ENCODE peak calls at places on chromosomes 1 and 21, in five cellular contexts. A, Y, J, K and X are unnamed samples.
A peak's percentile ranks its signal among the peaks of the same experiment; 100 is the strongest.

GRCh38 chr1:80365634-80366033 is 1359.1 kb upstream of the ADGRL4 start:
- DNase-seq in A (no peak), K (no peak), Y (no peak), J (no peak), X (no peak)

GRCh38 chr1:171245458-171246064 is 2.7 kb upstream of the FMO1 start:
- DNase-seq in A (peak; percentile 69), Y (peak; percentile 34), J (peak; percentile 42), K (peak; percentile 74), X (no peak)

GRCh38 chr1:183164350-183164749 is 21.7 kb upstream of the LAMC2 start:
- DNase-seq in A (peak; percentile 70), K (peak; percentile 56), Y (peak; percentile 44), J (no peak), X (no peak)

GRCh38 chr1:36612881-36613280 is 130.2 kb upstream of the CSF3R start:
- DNase-seq in J (peak; percentile 26), K (no peak), A (no peak), Y (no peak), X (no peak)

GRCh38 chr1:71350805-71351204 is 270.0 kb upstream of the ZRANB2 start:
- DNase-seq in A (peak; percentile 33), K (peak; percentile 29), Y (no peak), J (no peak), X (no peak)

GRCh38 chr1:205360891-205361290 is 4.2 kb upstream of the KLHDC8A start:
- DNase-seq in A (no peak), J (no peak), Y (no peak), K (no peak), X (no peak)

GRCh38 chr1:119327436-119328155 is 41.0 kb upstream of the HAO2 start:
- DNase-seq in Y (peak; percentile 50), K (peak; percentile 76), A (peak; percentile 16), J (peak; percentile 68), X (peak; percentile 15)

GRCh38 chr1:25926731-25927496 is 20.7 kb upstream of the STMN1 start:
- DNase-seq in J (no peak), K (no peak), A (no peak), Y (no peak), X (no peak)

GRCh38 chr1:207049974-207050391 is 1.0 kb downstream of the YOD1 start:
- DNase-seq in A (peak; percentile 66), Y (peak; percentile 73), K (peak; percentile 74), J (no peak), X (no peak)

GRCh38 chr1:231684333-231685244 is 58.0 kb downstream of the DISC1 start:
- DNase-seq in K (no peak), A (no peak), J (no peak), Y (peak; percentile 37), X (no peak)

GRCh38 chr21:45557611-45558043 is 15.4 kb upstream of the SLC19A1 start:
- DNase-seq in J (no peak), A (no peak), Y (no peak), K (no peak), X (no peak)

GRCh38 chr1:54442185-54442584 is 36.0 kb upstream of the SSBP3 start:
- DNase-seq in K (no peak), J (no peak), Y (no peak), A (no peak), X (no peak)

GRCh38 chr21:20459838-20460237 is 538.4 kb upstream of the NCAM2 start:
- DNase-seq in J (no peak), Y (no peak), A (no peak), K (no peak), X (no peak)

GRCh38 chr1:115545791-115546733 is 95.7 kb upstream of the VANGL1 start:
- DNase-seq in K (peak; percentile 92), A (peak; percentile 92), Y (peak; percentile 56), J (peak; percentile 47), X (peak; percentile 14)

GRCh38 chr1:30648408-30649000 is 74.9 kb downstream of the MATN1 start:
- DNase-seq in A (no peak), K (no peak), Y (no peak), J (no peak), X (no peak)

GRCh38 chr1:70674981-70675685 is 264.1 kb downstream of the CTH start:
- DNase-seq in K (no peak), A (no peak), J (no peak), Y (no peak), X (no peak)

GRCh38 chr21:42553435-42553834 is 39.8 kb downstream of the SLC37A1 start:
- DNase-seq in K (no peak), Y (no peak), J (no peak), A (peak; percentile 13), X (no peak)

GRCh38 chr21:28754862-28755261 is 237.8 kb downstream of the LTN1 start:
- DNase-seq in J (no peak), A (no peak), Y (no peak), K (no peak), X (no peak)

GRCh38 chr21:43667191-43667904 is 8.0 kb downstream of the RRP1B start:
- DNase-seq in J (no peak), A (peak; percentile 78), Y (no peak), K (peak; percentile 54), X (no peak)

GRCh38 chr1:176837708-176838107 is 326.8 kb downstream of the ASTN1 start:
- DNase-seq in Y (no peak), J (no peak), A (no peak), K (no peak), X (no peak)

GRCh38 chr1:151399890-151400235 is 490 bp downstream of the PSMB4 start:
- DNase-seq in J (peak; percentile 33), Y (no peak), K (peak; percentile 53), A (peak; percentile 29), X (no peak)

GRCh38 chr1:207277241-207277640 is 44.2 kb upstream of the CD55 start:
- DNase-seq in Y (peak; percentile 71), J (no peak), K (no peak), A (no peak), X (no peak)

GRCh38 chr21:33875026-33875695 is 40.4 kb downstream of the ATP5PO start:
- DNase-seq in J (no peak), K (no peak), Y (no peak), A (no peak), X (no peak)

GRCh38 chr1:190754769-190755168 is 277.1 kb upstream of the BRINP3 start:
- DNase-seq in K (peak; percentile 72), Y (peak; percentile 61), A (peak; percentile 47), J (no peak), X (no peak)

GRCh38 chr1:209367031-209367813 is 216.3 kb upstream of the CAMK1G start:
- DNase-seq in K (peak; percentile 59), Y (no peak), J (no peak), A (peak; percentile 62), X (no peak)

GRCh38 chr1:84442256-84442655 is 36.8 kb upstream of the RPF1 start:
- DNase-seq in A (peak; percentile 96), K (peak; percentile 90), J (no peak), Y (peak; percentile 89), X (no peak)

GRCh38 chr1:207848234-207848633 is 62.7 kb downstream of the CD34 start:
- DNase-seq in Y (peak; percentile 90), K (peak; percentile 88), A (peak; percentile 57), J (no peak), X (no peak)

GRCh38 chr1:60589046-60589748 is 493.2 kb upstream of the NFIA start:
- DNase-seq in Y (peak; percentile 60), J (no peak), K (peak; percentile 19), A (peak; percentile 53), X (no peak)

GRCh38 chr1:30171956-30172694 is 551.3 kb downstream of the MATN1 start:
- DNase-seq in J (no peak), K (no peak), Y (no peak), A (no peak), X (no peak)

GRCh38 chr1:16888806-16889178 is 7.0 kb upstream of the RNU1-2 start:
- DNase-seq in Y (peak; percentile 57), A (peak; percentile 21), K (peak; percentile 12), J (no peak), X (no peak)
- TF ChIP-seq CTCF in Y (no peak), A (no peak), K (no peak), J (no peak), X (no peak)

GRCh38 chr1:201881617-201882016 is 7.1 kb upstream of the SHISA4 start:
- DNase-seq in J (no peak), K (no peak), Y (no peak), A (no peak), X (no peak)

GRCh38 chr1:201877877-201878339 is 10.8 kb upstream of the SHISA4 start:
- DNase-seq in J (peak; percentile 33), A (peak; percentile 70), Y (peak; percentile 64), K (peak; percentile 80), X (no peak)

GRCh38 chr1:201874672-201875071 is 14.0 kb upstream of the SHISA4 start:
- DNase-seq in J (no peak), A (no peak), Y (no peak), K (no peak), X (no peak)

GRCh38 chr1:201880928-201881571 is 7.6 kb upstream of the SHISA4 start:
- DNase-seq in Y (no peak), K (no peak), A (no peak), J (no peak), X (no peak)

GRCh38 chr1:201876148-201876547 is 12.6 kb upstream of the SHISA4 start:
- DNase-seq in J (no peak), Y (peak; percentile 42), A (no peak), K (peak; percentile 64), X (no peak)
- TF ChIP-seq CTCF in J (no peak), Y (peak; percentile 48), A (peak; percentile 35), K (peak; percentile 53), X (peak; percentile 37)

GRCh38 chr1:8817413-8818324 is at the start of gene RERE:
- DNase-seq in J (peak; percentile 99), A (peak; percentile 88), K (peak; percentile 96), Y (peak; percentile 95), X (peak; percentile 94)
- TF ChIP-seq CTCF in J (no peak), A (peak; percentile 7), K (no peak), Y (no peak), X (no peak)

DNA sequence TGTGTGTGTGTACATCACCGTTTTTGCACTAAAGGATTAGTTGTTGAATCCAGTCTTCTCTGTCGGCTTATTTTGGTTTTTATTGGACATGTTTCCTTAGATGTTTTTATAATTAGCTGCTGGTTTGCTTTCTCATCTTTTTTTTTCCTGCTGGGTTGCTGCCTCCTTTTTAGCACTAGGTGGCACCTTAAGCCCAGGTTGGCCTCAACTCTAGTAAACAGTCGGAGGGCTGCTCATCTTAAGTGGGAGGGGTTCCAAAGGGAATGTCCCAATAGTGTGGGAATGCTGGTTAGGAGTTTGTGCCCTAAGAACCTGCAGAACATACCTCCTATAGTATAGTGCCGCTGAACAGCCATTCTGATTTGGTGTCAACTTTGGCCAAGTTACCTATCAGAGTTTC is 570.1 kb upstream of the CXADR start:
- DNase-seq in A (peak; percentile 15), Y (peak; percentile 26), J (peak; percentile 23), K (peak; percentile 20), X (no peak)
- TF ChIP-seq CTCF in A (peak; percentile 28), Y (no peak), J (no peak), K (peak; percentile 57), X (peak; percentile 36)

GRCh38 chr1:93814059-93814794 is 64.8 kb downstream of the DNTTIP2 start:
- DNase-seq in K (peak; percentile 91), Y (peak; percentile 89), A (peak; percentile 90), J (peak; percentile 61), X (peak; percentile 34)
- TF ChIP-seq CTCF in K (peak; percentile 97), Y (peak; percentile 97), A (peak; percentile 99), J (peak; percentile 77), X (peak; percentile 93)

GRCh38 chr1:163472267-163472666 is 150.5 kb downstream of the NUF2 start:
- DNase-seq in A (no peak), J (no peak), K (no peak), Y (no peak), X (no peak)
- TF ChIP-seq CTCF in A (no peak), J (no peak), K (no peak), Y (no peak), X (peak; percentile 26)